ENCODE peak calls at places on chromosomes 3 and 15, in four cellular contexts. H is pancreas, B is WTC11, W is HCT116. D is an unnamed sample.

GRCh38 chr15:74822233-74822632 is 4.2 kb upstream of the CPLX3 start:
- DNase-seq in H (no peak), B (no peak), W (no peak), D (no peak)

GRCh38 chr3:131704084-131704483 is 201.3 kb upstream of the MRPL3 start:
- DNase-seq in B (no peak), H (no peak), W (no peak), D (no peak)

GRCh38 chr3:166080096-166080495 is 242.9 kb upstream of the BCHE start:
- DNase-seq in W (no peak), B (no peak), H (no peak), D (no peak)

GRCh38 chr3:124007186-124007585 is 15.3 kb upstream of the ROPN1 start:
- DNase-seq in H (no peak), B (no peak), W (no peak), D (no peak)

GRCh38 chr15:73941871-73942635 is 15.8 kb downstream of the LOXL1 start:
- DNase-seq in B (no peak), W (no peak), H (no peak), D (no peak)

GRCh38 chr15:50888054-50888453 is 20.4 kb upstream of the AP4E1 start:
- DNase-seq in W (no peak), B (no peak), H (no peak), D (no peak)

GRCh38 chr3:188133219-188133618 is 20.7 kb upstream of the LPP start:
- DNase-seq in W (no peak), B (no peak), H (no peak), D (no peak)

GRCh38 chr15:83992356-83993031 is 243.1 kb upstream of the GOLGA6L4 start:
- DNase-seq in B (no peak), H (no peak), W (no peak), D (peak)

GRCh38 chr15:51134416-51135199 is 39.9 kb upstream of the TNFAIP8L3 start:
- DNase-seq in B (no peak), W (no peak), H (no peak), D (no peak)

GRCh38 chr15:29570121-29570930 is 251.9 kb downstream of the TJP1 start:
- DNase-seq in B (peak), W (no peak), H (peak), D (no peak)

GRCh38 chr15:74389115-74390048 is 21.9 kb upstream of the CYP11A1 start:
- DNase-seq in W (no peak), H (peak), B (no peak), D (no peak)

GRCh38 chr15:50774450-50774849 is 8.9 kb upstream of the SPPL2A start:
- DNase-seq in H (no peak), B (no peak), W (no peak), D (no peak)

GRCh38 chr3:107441617-107442016 is 64.4 kb downstream of the CCDC54 start:
- DNase-seq in B (peak), H (no peak), W (no peak), D (no peak)

GRCh38 chr3:187000711-187001151 is 70.4 kb downstream of the ST6GAL1 start:
- DNase-seq in H (no peak), W (no peak), B (no peak), D (peak)

GRCh38 chr3:159788291-159788690 is 200.3 kb upstream of the IL12A start:
- DNase-seq in H (no peak), B (no peak), W (no peak), D (no peak)

GRCh38 chr15:65071381-65071811 is 3.6 kb upstream of the RASL12 start:
- DNase-seq in W (no peak), B (no peak), H (no peak), D (no peak)

GRCh38 chr15:63178034-63178433 is 11.4 kb upstream of the RAB8B start:
- DNase-seq in W (no peak), B (no peak), H (no peak), D (no peak)

GRCh38 chr15:76149291-76149910 is 89.6 kb downstream of the TMEM266 start:
- DNase-seq in H (no peak), B (no peak), W (no peak), D (no peak)

GRCh38 chr15:90347666-90348065 is 4.4 kb upstream of the ZNF774 start:
- DNase-seq in B (no peak), W (no peak), H (no peak), D (no peak)

GRCh38 chr15:91110407-91110806 is 10.3 kb downstream of the SV2B start:
- DNase-seq in B (no peak), W (no peak), H (no peak), D (no peak)

GRCh38 chr3:160105902-160106584 is 117.4 kb downstream of the IL12A start:
- DNase-seq in H (no peak), W (no peak), B (no peak), D (no peak)

GRCh38 chr3:37847689-37848088 is 14.0 kb upstream of the CTDSPL start:
- DNase-seq in W (no peak), B (no peak), H (no peak), D (no peak)

GRCh38 chr15:26516102-26516980 is 256.5 kb downstream of the GABRB3 start:
- DNase-seq in W (no peak), H (no peak), B (no peak), D (no peak)

GRCh38 chr3:57942872-57943283 is 65.3 kb upstream of the FLNB start:
- DNase-seq in B (no peak), H (peak), W (no peak), D (no peak)

GRCh38 chr3:52315977-52316764 is at the start of gene DNAH1:
- DNase-seq in W (no peak), H (peak), B (no peak), D (no peak)

GRCh38 chr15:36468746-36469145 is 110.7 kb upstream of the CDIN1 start:
- DNase-seq in H (no peak), B (no peak), W (no peak), D (no peak)

DNA sequence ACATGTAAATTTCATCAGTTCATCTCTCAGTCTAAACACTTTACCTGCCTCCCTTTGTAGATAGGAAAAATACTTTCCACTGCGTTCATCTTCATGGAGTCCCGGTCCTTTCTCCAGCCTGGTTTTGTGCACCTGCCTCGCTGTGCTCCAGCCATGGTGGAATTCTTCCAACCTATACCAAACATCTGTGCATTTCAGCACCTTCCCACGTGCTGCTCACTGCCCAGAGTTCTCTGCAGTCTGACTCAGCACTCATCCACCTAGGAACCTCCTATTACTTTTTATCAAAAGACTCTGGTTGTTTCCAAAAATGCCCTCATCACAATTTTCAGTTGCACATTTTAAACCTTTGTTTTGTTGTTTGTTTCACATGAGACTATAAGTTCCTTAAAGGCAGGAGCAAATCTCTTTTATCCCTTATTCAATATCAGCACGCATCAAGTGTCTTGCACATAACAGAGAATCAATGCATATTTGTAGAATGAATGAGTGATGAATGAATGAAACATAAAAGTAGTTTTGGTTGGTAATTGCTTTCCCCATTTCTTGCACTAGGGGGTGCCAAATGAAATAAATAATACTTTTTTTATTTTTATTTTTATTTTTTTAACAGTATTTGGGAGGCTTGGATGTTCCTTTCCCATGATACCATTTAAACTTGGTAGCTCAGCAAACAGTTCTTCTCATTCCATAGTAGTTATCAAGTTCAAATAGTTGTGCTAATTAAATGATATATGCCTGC is 30.2 kb upstream of the ADAMTS9 start:
- DNase-seq in W (no peak), B (no peak), H (no peak), D (no peak)
- TF ChIP-seq CTCF in W (peak), B (peak), H (no peak), D (no peak)

GRCh38 chr15:95295905-95296618 is 1034.4 kb upstream of the NR2F2 start:
- DNase-seq in W (no peak), H (no peak), B (no peak), D (no peak)

GRCh38 chr15:95295311-95295710 is 1035.2 kb upstream of the NR2F2 start:
- DNase-seq in B (no peak), W (no peak), H (no peak), D (no peak)

GRCh38 chr15:95290376-95290973 is 1040.0 kb upstream of the NR2F2 start:
- DNase-seq in H (no peak), W (no peak), B (no peak), D (no peak)

GRCh38 chr15:95292790-95293450 is 1037.6 kb upstream of the NR2F2 start:
- DNase-seq in B (no peak), W (no peak), H (no peak), D (no peak)

DNA sequence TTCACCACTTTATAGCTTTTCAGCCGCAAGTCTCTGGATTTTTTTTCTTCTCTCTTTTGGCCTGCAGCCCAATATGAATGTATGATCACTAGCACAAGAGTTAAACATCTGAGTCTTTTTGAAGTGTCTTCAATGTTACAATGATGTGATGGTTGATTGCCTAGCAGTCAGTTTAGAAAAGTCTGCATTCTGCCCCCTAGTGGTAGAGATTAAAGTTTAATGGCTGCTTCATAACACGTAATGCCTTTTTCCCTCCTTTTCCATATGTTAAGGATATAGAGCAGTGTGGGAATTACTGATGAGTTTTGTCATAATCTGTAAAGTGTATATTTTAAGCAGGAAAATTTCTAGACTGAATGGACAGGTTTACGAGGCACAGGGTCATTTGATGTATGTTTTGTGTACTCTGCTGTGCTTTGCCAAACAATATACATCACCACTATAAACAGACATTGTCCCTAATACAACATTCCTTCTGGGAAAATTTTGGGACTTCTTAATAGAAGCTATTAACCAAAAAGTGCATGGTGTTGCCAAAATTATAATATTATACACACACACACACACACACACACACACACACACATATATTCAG is 1038.5 kb upstream of the NR2F2 start:
- DNase-seq in H (no peak), B (no peak), W (peak), D (peak)
- TF ChIP-seq CTCF in H (peak), B (peak), W (peak), D (peak)

DNA sequence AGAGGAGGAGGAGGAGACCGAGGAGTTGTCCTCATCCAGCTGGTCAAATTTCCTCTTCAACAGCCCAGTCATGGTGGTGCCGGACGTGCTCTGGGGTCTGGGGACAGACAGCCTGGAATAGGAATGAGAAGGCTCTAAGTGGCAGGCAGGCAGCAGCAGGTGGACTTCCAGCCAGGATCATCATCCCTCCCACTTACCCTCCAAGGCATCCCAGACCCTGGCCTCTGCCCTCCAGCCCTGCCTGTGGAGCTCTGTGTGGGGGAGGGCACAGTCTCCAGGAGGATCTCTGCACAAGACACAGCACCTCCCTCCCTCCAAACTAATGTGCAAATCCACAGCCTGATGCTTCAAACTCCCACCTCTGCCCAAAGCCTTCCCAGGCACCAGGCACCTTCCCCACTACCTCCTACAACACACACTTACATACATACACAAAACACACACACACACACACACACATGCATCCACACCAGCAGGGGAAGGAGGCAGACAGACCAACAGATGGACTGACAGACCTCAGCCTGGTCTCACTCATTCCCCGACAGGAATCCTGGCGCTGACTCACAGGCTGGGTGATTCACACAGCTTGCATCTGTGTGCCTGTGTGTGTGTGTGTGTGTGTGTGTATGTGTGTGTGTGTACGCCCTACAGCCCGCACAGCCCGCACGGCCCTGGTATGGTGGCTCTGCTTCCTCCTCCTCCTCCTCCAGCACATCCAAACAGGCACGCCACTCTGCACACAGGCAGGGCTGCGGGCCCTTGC is 6.6 kb downstream of the CSRNP1 start:
- DNase-seq in W (peak), H (no peak), B (no peak), D (no peak)
- TF ChIP-seq CTCF in W (no peak), H (no peak), B (no peak), D (no peak)

GRCh38 chr3:119173325-119173724 is at the start of gene UPK1B:
- DNase-seq in B (peak), W (no peak), H (no peak), D (no peak)
- TF ChIP-seq CTCF in B (no peak), W (no peak), H (no peak), D (no peak)

GRCh38 chr3:48439820-48440589 is at the start of the genes CCDC51 and TMA7:
- DNase-seq in H (peak), W (peak), B (peak), D (peak)
- TF ChIP-seq CTCF in H (no peak), W (no peak), B (no peak), D (no peak)

DNA sequence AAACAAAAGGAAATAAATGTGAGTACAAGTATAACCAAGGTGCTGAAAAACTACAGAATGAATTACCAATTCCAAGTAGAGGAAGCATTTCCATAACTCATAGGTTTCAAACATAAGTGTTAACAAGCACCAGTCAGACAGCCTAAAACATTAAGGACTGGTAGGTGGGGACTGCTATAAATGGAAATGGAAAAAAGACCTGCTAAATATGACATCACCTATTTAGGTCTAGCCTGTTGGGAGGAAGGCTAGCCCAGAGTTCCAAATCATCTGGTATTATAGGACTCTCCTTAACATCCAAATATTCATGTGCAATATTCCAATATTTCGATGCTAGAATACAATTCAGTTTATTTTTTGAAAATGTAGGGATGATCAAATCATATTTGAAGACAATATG is 560.0 kb downstream of the ROBO2 start:
- DNase-seq in B (no peak), H (no peak), W (no peak), D (no peak)
- TF ChIP-seq CTCF in B (no peak), H (no peak), W (no peak), D (no peak)

GRCh38 chr3:69855436-69856162 is 116.3 kb downstream of the MITF start:
- DNase-seq in B (no peak), W (no peak), H (no peak), D (no peak)
- TF ChIP-seq CTCF in B (no peak), W (no peak), H (no peak), D (no peak)

DNA sequence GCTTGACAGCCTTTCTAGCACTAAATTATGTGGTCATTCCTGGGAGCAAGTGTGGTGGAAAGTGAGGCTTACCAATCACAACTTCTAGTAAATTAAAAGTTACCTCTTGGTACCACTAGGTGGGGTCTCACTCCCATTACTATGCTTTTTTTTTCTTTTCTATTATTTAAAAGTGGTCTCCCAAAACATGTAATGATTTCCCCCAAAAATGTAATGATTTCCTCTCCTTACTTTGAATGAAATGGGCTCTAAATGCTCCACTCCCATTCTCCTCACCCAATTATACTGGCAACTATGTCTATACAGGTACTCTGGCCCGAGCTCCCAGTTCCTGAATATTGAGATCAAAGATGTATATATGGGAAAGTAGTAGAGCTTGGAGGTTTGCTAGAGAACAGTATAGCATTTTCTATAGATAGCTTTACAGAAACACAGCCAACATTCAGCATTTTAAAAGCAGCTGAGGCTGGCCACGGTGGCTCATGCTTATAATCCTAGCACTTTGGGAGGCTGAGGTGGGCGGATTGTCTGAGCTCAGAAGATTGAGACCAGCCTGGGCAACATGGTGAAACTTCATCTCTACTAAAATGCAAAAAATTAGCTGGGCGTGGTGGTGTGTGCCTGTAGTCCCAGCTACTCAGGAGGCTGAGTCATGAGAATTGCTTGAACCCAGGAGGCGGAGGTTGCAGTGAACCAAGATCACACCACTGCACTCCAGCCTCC is 70.9 kb downstream of the DCUN1D1 start:
- DNase-seq in H (no peak), B (no peak), W (no peak), D (no peak)
- TF ChIP-seq CTCF in H (no peak), B (peak), W (peak), D (peak)